ENCODE peak calls at places on chromosomes 1 and 21, in nine cellular contexts. U is fibroblast of pulmonary artery, Z is fibroblast of lung, C is PC-3, I is cardiac fibroblast, T is AG09309, Q is mammary epithelial cell, S is testis, A is left lung. K is an unnamed sample.

GRCh38 chr1:110114784-110115183 is 2.5 kb downstream of the UBL4B start:
- DNase-seq in U (no peak), Z (no peak), C (no peak), I (no peak), T (no peak), Q (no peak), S (peak), A (no peak), K (no peak)

GRCh38 chr1:212495843-212496494 is 63.2 kb downstream of the NENF start:
- DNase-seq in U (no peak), Z (no peak), C (no peak), I (no peak), T (no peak), Q (no peak), S (no peak), A (no peak), K (no peak)

GRCh38 chr1:100316622-100317021 is 35.7 kb upstream of the CDC14A start:
- DNase-seq in U (no peak), Z (no peak), C (no peak), I (no peak), T (no peak), Q (no peak), S (no peak), A (no peak), K (no peak)

GRCh38 chr1:28986296-28986910 is 72.0 kb downstream of the EPB41 start:
- DNase-seq in U (peak), Z (no peak), C (no peak), I (no peak), T (no peak), Q (no peak), S (no peak), A (no peak), K (no peak)

GRCh38 chr1:172795741-172796140 is 136.8 kb downstream of the FASLG start:
- DNase-seq in U (no peak), Z (no peak), C (no peak), I (no peak), T (no peak), Q (no peak), S (no peak), A (no peak), K (no peak)

GRCh38 chr1:206503591-206504362 is 3.6 kb upstream of the RASSF5 start:
- DNase-seq in U (peak), Z (peak), C (peak), I (peak), T (peak), Q (peak), S (no peak), A (peak), K (peak)

GRCh38 chr1:156281281-156282142 is 1.1 kb downstream of the SMG5 start:
- DNase-seq in U (peak), Z (peak), C (peak), I (peak), T (no peak), Q (no peak), S (peak), A (peak), K (no peak)

GRCh38 chr1:211579434-211580302 is 707 bp upstream of the SLC30A1 start:
- DNase-seq in U (peak), Z (peak), C (peak), I (peak), T (no peak), Q (no peak), S (peak), A (no peak), K (peak)

GRCh38 chr1:119664057-119664456 is 16.0 kb upstream of the ZNF697 start:
- DNase-seq in U (no peak), Z (no peak), C (no peak), I (no peak), T (no peak), Q (no peak), S (peak), A (no peak), K (no peak)

GRCh38 chr1:241842565-241842964 is 5.4 kb upstream of the EXO1 start:
- DNase-seq in U (peak), Z (peak), C (peak), I (peak), T (no peak), Q (peak), S (no peak), A (no peak), K (no peak)

GRCh38 chr1:239706245-239706892 is 320.0 kb downstream of the CHRM3 start:
- DNase-seq in U (no peak), Z (no peak), C (no peak), I (no peak), T (no peak), Q (no peak), S (no peak), A (no peak), K (no peak)

GRCh38 chr1:50493710-50494109 is 70.5 kb upstream of the DMRTA2 start:
- DNase-seq in U (no peak), Z (no peak), C (no peak), I (no peak), T (no peak), Q (no peak), S (no peak), A (no peak), K (no peak)

GRCh38 chr1:160161965-160162705 is 10.7 kb downstream of the ATP1A4 start:
- DNase-seq in U (peak), Z (peak), C (no peak), I (peak), T (no peak), Q (no peak), S (peak), A (no peak), K (peak)

GRCh38 chr21:44370771-44371410 is 17.5 kb downstream of the TRPM2 start:
- DNase-seq in U (no peak), Z (no peak), C (no peak), I (no peak), T (no peak), Q (no peak), S (no peak), A (no peak), K (no peak)

GRCh38 chr21:42010507-42011493 is 640 bp upstream of the ZBTB21 start:
- DNase-seq in U (no peak), Z (peak), C (peak), I (no peak), T (no peak), Q (peak), S (peak), A (no peak), K (no peak)

GRCh38 chr1:36151845-36152203 is 2.5 kb upstream of the TRAPPC3 start:
- DNase-seq in U (no peak), Z (peak), C (no peak), I (peak), T (no peak), Q (no peak), S (no peak), A (peak), K (no peak)

GRCh38 chr1:199691540-199691939 is 336.0 kb upstream of the NR5A2 start:
- DNase-seq in U (peak), Z (peak), C (peak), I (peak), T (peak), Q (peak), S (no peak), A (no peak), K (no peak)

GRCh38 chr21:23281917-23282316 is 2283.7 kb downstream of the NCAM2 start:
- DNase-seq in U (no peak), Z (no peak), C (no peak), I (no peak), T (no peak), Q (no peak), S (no peak), A (no peak), K (no peak)

GRCh38 chr1:112614460-112615065 is 4.4 kb downstream of the ST7L start:
- DNase-seq in U (peak), Z (peak), C (peak), I (peak), T (no peak), Q (no peak), S (no peak), A (no peak), K (no peak)

GRCh38 chr1:46448109-46448911 is 41.3 kb upstream of the DMBX1 start:
- DNase-seq in U (no peak), Z (peak), C (no peak), I (no peak), T (no peak), Q (no peak), S (no peak), A (no peak), K (no peak)
- H3K4me3 ChIP-seq in U (no peak), Z (no peak), C (no peak), I (peak), T (no peak), Q (no peak), S (peak), A (no peak), K (no peak)

DNA sequence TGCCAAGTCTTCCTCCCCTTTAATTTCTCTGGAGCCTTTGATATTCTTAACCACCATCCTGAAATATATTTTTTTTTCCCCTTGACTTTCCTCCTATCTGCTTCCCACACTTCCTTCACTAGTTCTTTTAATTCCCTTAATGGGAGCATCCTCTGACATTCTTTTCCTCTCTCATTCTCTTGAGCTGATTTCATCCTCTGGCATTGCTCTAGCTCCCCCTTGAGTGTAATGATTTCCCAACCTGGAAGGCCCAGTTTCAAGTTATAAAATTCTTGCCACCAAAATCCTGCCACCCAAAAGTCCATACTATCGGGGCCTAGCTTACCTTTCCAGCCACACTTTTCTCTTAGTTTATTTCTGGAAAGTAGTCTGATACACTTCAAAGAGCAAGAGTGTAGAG is 39.5 kb upstream of the UBE2U start:
- DNase-seq in U (peak), Z (peak), C (peak), I (peak), T (peak), Q (peak), S (no peak), A (no peak), K (no peak)
- TF ChIP-seq CTCF in U (peak), Z (peak), C (peak), I (peak), T (peak), Q (peak), S (no peak), A (no peak), K (peak)

GRCh38 chr1:154550657-154551056 is 7.8 kb downstream of the UBE2Q1 start:
- DNase-seq in U (no peak), Z (no peak), C (no peak), I (no peak), T (no peak), Q (no peak), S (no peak), A (no peak), K (no peak)
- H3K4me3 ChIP-seq in U (no peak), Z (no peak), C (no peak), I (no peak), T (no peak), Q (no peak), S (no peak), A (no peak), K (no peak)

DNA sequence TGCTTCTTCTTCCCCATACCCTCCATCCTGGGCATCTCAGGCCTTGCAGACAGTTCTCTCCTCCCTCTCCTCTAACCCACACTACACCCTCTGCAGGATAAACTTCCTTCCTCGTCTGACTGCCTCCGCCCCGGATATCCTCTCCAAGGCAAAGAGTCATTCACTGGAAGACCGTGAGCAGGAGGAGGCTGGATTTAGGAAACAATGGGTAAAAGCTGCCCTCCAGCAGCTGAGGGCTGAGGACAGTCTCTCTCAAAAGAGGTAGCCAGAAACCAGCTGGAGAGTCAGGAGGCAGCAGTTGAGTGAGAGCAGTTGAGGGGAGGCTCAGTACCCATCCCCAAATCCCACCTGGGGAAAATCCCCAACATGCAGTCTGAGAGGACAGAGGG is 1.4 kb downstream of the CSRP1 start:
- DNase-seq in U (peak), Z (peak), C (peak), I (peak), T (no peak), Q (peak), S (no peak), A (peak), K (no peak)
- TF ChIP-seq CTCF in U (no peak), Z (no peak), C (no peak), I (no peak), T (peak), Q (no peak), S (no peak), A (no peak), K (no peak)

GRCh38 chr1:178613271-178613945 is 100.5 kb downstream of the TEX35 start:
- DNase-seq in U (no peak), Z (no peak), C (no peak), I (peak), T (no peak), Q (no peak), S (no peak), A (no peak), K (no peak)
- H3K4me3 ChIP-seq in U (no peak), Z (no peak), C (no peak), I (no peak), T (no peak), Q (no peak), S (no peak), A (no peak), K (no peak)

K was measured in GM12864.